ENCODE peak calls at places on chromosomes 2 and 18, in four cellular contexts. Z is gastrocnemius medialis, E is heart left ventricle, S is body of pancreas. I is an unnamed sample.

GRCh38 chr18:78986018-78986481 is 6.4 kb downstream of the SALL3 start:
- ATAC-seq in Z (no peak), E (no peak), S (no peak), I (no peak)

GRCh38 chr2:162161634-162162033 is 9.6 kb upstream of the GCG start:
- ATAC-seq in Z (no peak), E (no peak), S (no peak), I (no peak)

GRCh38 chr2:112093216-112093615 is 38.1 kb downstream of the TMEM87B start:
- ATAC-seq in Z (no peak), E (no peak), S (no peak), I (no peak)

GRCh38 chr2:161416633-161417427 is 733 bp downstream of the TBR1 start:
- ATAC-seq in Z (no peak), E (no peak), S (no peak), I (no peak)

GRCh38 chr2:143473206-143473605 is 344.0 kb downstream of the ARHGAP15 start:
- ATAC-seq in Z (peak), E (no peak), S (no peak), I (no peak)

GRCh38 chr18:23648930-23649622 is 13.6 kb downstream of the ANKRD29 start:
- ATAC-seq in Z (peak), E (no peak), S (no peak), I (no peak)

GRCh38 chr2:58574873-58575272 is 333.7 kb upstream of the FANCL start:
- ATAC-seq in Z (no peak), E (no peak), S (no peak), I (no peak)

GRCh38 chr2:241324775-241325174 is 9.1 kb downstream of the SEPTIN2 start:
- ATAC-seq in Z (no peak), E (no peak), S (no peak), I (no peak)

GRCh38 chr2:225004531-225004930 is 37.7 kb downstream of the DOCK10 start:
- ATAC-seq in Z (no peak), E (no peak), S (no peak), I (no peak)

GRCh38 chr18:10304853-10305252 is 149.6 kb upstream of the APCDD1 start:
- ATAC-seq in Z (peak), E (peak), S (peak), I (peak)

GRCh38 chr2:20452551-20452950 is 5.7 kb downstream of the RHOB start:
- ATAC-seq in Z (no peak), E (no peak), S (no peak), I (peak)

DNA sequence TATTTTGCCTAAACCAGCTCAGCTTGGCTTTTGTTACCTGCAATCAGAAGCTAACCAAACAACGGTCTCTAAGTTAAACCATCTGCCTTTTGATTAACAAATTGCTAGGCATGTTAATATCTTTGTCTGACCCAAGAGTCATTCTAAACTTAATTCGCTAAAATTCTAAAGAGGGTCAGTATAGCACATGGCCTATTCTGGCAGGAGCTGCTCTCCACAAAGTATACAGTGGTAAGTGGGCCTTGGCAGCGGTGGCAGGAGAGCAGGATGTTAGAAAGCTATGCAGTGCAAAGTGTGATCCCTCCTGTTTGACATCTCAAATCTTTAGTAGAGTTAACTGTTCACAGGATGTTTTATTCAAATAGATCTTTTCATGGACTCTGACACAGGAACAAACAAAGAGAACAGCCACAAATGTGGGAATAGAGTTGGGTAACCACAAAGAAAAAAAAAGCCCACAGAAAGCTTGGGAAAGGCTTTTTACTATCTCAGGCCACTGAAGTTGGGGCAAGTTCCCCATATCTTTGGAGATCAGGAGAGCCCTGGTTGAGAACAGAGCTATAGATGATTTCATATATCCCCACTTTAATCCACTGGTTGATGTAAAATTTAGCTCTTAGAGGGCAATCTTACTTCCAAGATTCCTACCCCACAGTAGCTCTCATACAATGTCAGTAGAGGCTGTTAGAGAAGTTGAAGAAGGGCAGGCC is 10.6 kb downstream of the CFAP210 start:
- ATAC-seq in Z (no peak), E (no peak), S (no peak), I (no peak)
- TF ChIP-seq POLR2A in Z (no peak), E (no peak), S (no peak), I (no peak)

GRCh38 chr2:128536925-128537620 is 218.4 kb upstream of the HS6ST1 start:
- ATAC-seq in Z (no peak), E (no peak), S (no peak), I (no peak)
- TF ChIP-seq POLR2A in Z (no peak), E (no peak), S (no peak), I (no peak)

GRCh38 chr2:171921970-171922229 is 361 bp upstream of the HAT1 start:
- ATAC-seq in Z (peak), E (no peak), S (no peak), I (no peak)

GRCh38 chr2:171924170-171924942 is 2.1 kb downstream of the HAT1 start:
- ATAC-seq in Z (no peak), E (no peak), S (no peak), I (no peak)

GRCh38 chr2:171919453-171919852 is 2.8 kb upstream of the HAT1 start:
- ATAC-seq in Z (no peak), E (no peak), S (no peak), I (no peak)

GRCh38 chr2:171923206-171923605 is 945 bp downstream of the HAT1 start:
- ATAC-seq in Z (no peak), E (no peak), S (no peak), I (no peak)

DNA sequence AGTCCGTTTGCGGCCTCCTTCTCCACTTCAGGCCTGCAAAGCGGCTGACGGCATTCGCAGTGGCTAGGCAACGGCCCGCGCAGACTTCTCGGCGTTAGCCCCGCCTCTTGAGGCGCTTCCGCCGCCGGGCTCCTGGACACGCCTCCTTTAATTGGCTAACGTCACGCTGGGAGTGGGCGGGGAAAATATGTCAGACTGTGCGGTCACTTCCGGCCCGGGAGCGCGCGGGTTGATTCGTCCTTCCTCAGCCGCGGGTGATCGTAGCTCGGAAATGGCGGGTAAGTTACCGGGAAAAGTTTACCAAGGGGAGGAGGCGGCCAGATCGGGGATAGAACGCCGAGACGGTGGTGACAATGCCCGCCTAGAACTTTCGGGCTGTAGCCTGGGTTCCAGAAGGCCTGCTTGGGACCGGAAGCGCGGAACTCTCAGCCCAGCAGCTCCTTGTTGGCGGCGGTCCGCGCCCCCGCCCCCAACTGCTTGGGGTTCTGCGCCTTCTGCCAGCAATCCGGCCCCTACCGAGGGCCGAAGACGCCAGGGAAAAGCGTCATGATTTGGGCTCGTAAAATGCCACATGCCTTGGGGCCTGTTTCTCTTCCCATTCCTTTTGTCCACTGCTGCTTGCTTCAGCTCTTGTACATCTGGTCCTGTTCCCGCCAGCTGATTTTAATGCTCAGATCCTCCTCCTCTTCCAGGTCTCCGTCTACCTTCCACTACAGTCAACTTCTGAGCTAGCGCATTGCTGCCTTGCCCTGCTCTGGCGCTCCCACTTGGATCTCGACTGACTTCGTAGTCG is at the start of gene HAT1:
- ATAC-seq in Z (peak), E (peak), S (peak), I (peak)
- TF ChIP-seq POLR2A in Z (peak), E (no peak), S (peak), I (peak)

GRCh38 chr2:43224131-43224570 is 2.3 kb downstream of the ZFP36L2 start:
- ATAC-seq in Z (no peak), E (no peak), S (no peak), I (no peak)
- TF ChIP-seq POLR2A in Z (no peak), E (no peak), S (peak), I (no peak)

GRCh38 chr2:86441392-86441788 is 219 bp downstream of the KDM3A start:
- ATAC-seq in Z (peak), E (no peak), S (no peak), I (no peak)
- TF ChIP-seq POLR2A in Z (peak), E (peak), S (no peak), I (peak)

GRCh38 chr2:133077259-133077822 is 407.3 kb upstream of the LYPD1 start:
- ATAC-seq in Z (no peak), E (peak), S (no peak), I (peak)
- TF ChIP-seq POLR2A in Z (no peak), E (no peak), S (no peak), I (no peak)

GRCh38 chr2:135528006-135528405 is 3.0 kb downstream of the ZRANB3 start:
- ATAC-seq in Z (no peak), E (no peak), S (no peak), I (no peak)

GRCh38 chr2:135531231-135532197 is at the start of gene R3HDM1:
- ATAC-seq in Z (peak), E (peak), S (peak), I (peak)

GRCh38 chr2:135525786-135526185 is 5.2 kb downstream of the ZRANB3 start:
- ATAC-seq in Z (no peak), E (no peak), S (no peak), I (no peak)

GRCh38 chr2:135532581-135532980 is 1.3 kb downstream of the R3HDM1 start:
- ATAC-seq in Z (no peak), E (no peak), S (no peak), I (no peak)

DNA sequence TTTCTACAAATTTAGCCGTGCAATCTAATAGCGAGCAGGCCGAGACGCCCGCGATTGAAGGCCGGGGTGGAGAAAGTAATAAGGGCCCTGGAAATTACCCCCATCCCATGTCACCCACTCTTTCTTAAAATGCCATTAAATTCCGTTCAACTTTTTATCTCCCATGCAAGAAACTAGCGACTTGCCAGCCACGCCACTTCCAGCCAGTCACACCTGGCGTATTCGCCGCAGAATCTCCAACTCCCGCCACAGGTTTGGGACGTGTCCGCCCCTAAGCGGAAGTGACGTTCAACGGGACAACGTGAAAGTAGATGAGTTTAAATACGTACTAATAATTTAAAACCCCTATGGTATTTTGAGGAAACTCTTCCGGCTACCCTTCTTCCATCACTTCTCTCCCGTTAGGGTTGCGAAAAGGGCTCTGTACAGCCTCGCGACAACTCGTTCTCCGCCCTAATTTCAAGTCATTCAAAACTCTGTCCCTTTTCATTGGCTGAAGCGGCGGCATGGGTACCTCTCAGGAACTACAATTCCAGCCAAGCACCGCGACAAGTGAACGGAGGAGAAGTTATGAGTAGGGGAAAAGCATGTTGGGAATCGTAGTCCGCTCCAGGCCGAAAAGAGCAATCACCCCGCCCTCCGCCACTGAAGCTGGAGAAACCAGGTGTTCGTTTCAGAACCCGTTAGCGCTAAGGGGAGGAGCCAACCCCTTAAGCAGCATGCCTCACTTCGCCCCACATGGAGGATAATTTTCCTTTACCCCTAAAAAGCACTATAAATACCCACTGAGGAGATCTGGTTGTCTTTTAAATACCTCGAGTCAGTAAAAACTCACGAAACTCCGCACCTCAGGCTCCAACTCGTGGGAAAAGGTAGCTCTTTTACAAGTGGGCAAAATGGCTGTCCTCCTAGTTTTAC is at the start of gene ZRANB3:
- ATAC-seq in Z (peak), E (peak), S (peak), I (peak)
- TF ChIP-seq POLR2A in Z (no peak), E (no peak), S (no peak), I (no peak)

I was measured in gastroesophageal sphincter.